ENCODE peak calls at places on chromosomes 16 and 17, in five cellular contexts. A is RPMI7951, Y is iPS-NIHi11, L is activated T-cell treated with anti-CD3 and anti-CD28 coated beads for 1 hour, G is retinal pigment epithelial cell. Q is an unnamed sample.
A peak's percentile ranks its signal among the peaks of the same experiment; 100 is the strongest.

GRCh38 chr16:51327001-51327400 is 175.9 kb upstream of the SALL1 start:
- DNase-seq in A (peak; percentile 72), Y (no peak), L (no peak), G (no peak), Q (no peak)

GRCh38 chr16:88061346-88062110 is 110.3 kb downstream of the BANP start:
- DNase-seq in A (no peak), Y (no peak), L (no peak), G (peak; percentile 65), Q (no peak)

GRCh38 chr16:66750279-66751134 is 902 bp downstream of the DYNC1LI2 start:
- DNase-seq in A (no peak), Y (no peak), L (no peak), G (no peak), Q (no peak)

GRCh38 chr16:56732832-56733231 is 2.9 kb downstream of the NUP93 start:
- DNase-seq in A (no peak), Y (no peak), L (no peak), G (no peak), Q (no peak)

GRCh38 chr17:74431568-74432483 is at the start of gene GPRC5C:
- DNase-seq in A (peak; percentile 83), Y (peak; percentile 89), L (peak; percentile 20), G (peak; percentile 46), Q (peak; percentile 60)

GRCh38 chr17:14303343-14304221 is 2.7 kb downstream of the HS3ST3B1 start:
- DNase-seq in A (no peak), Y (no peak), L (peak; percentile 27), G (no peak), Q (peak; percentile 48)

GRCh38 chr17:38711792-38712571 is 6.9 kb downstream of the MLLT6 start:
- DNase-seq in A (no peak), Y (no peak), L (no peak), G (no peak), Q (no peak)

GRCh38 chr16:70682239-70683145 is 3.4 kb downstream of the MTSS2 start:
- DNase-seq in A (no peak), Y (no peak), L (no peak), G (no peak), Q (no peak)

GRCh38 chr16:67249762-67250327 is 1.1 kb downstream of the SLC9A5 start:
- DNase-seq in A (no peak), Y (no peak), L (no peak), G (no peak), Q (no peak)

GRCh38 chr16:71474864-71475263 is 12.8 kb upstream of the ZNF23 start:
- DNase-seq in A (peak; percentile 95), Y (no peak), L (no peak), G (no peak), Q (no peak)

GRCh38 chr16:49437344-49437743 is 63.7 kb downstream of the C16orf78 start:
- DNase-seq in A (no peak), Y (no peak), L (no peak), G (no peak), Q (no peak)

GRCh38 chr17:42387663-42388380 is 420 bp downstream of the STAT3 start:
- DNase-seq in A (peak; percentile 53), Y (peak; percentile 75), L (peak; percentile 7), G (no peak), Q (no peak)